ENCODE peak calls at places on chromosomes 3 and 15, in eight cellular contexts. B, S, V, G, X, R, M and N are unnamed samples.

GRCh38 chr3:27360113-27361078 is 8.8 kb downstream of the NEK10 start:
- DNase-seq in M (no peak), V (no peak), S (no peak), X (no peak), G (no peak), B (no peak), R (no peak), N (no peak)

GRCh38 chr3:183710231-183710630 is 12.6 kb downstream of the YEATS2 start:
- DNase-seq in M (no peak), G (no peak), X (no peak), V (no peak), B (no peak), S (no peak), R (no peak), N (no peak)

GRCh38 chr3:4504340-4505261 is 11.5 kb downstream of the ITPR1 start:
- DNase-seq in V (peak; percentile 27), S (no peak), B (peak; percentile 24), X (peak; percentile 15), R (no peak), M (no peak), G (no peak), N (no peak)

GRCh38 chr15:29089731-29090616 is 179.6 kb downstream of the NSMCE3 start:
- DNase-seq in B (peak; percentile 30), R (no peak), M (no peak), S (no peak), X (no peak), V (no peak), G (no peak), N (no peak)

GRCh38 chr3:133869601-133870000 is 26.1 kb downstream of the RAB6B start:
- DNase-seq in G (no peak), M (no peak), X (no peak), S (no peak), B (no peak), R (no peak), V (no peak), N (no peak)

GRCh38 chr3:34683851-34684250 is 885.4 kb downstream of the PDCD6IP start:
- DNase-seq in M (peak; percentile 17), R (peak; percentile 49), V (no peak), X (no peak), G (peak; percentile 47), S (no peak), B (peak; percentile 44), N (peak; percentile 81)

GRCh38 chr3:23324745-23325144 is 121.6 kb downstream of the UBE2E2 start:
- DNase-seq in X (no peak), M (no peak), S (no peak), V (no peak), R (no peak), G (no peak), B (no peak), N (no peak)

GRCh38 chr3:14791343-14791945 is 27.3 kb upstream of the FGD5 start:
- DNase-seq in R (peak; percentile 55), M (no peak), G (peak; percentile 36), S (peak; percentile 42), X (peak; percentile 22), B (peak; percentile 70), V (peak; percentile 77), N (peak; percentile 78)

GRCh38 chr15:70231484-70231883 is 133.8 kb upstream of the TLE3 start:
- DNase-seq in M (no peak), R (no peak), X (no peak), V (no peak), G (no peak), S (no peak), B (no peak), N (no peak)

GRCh38 chr3:151328298-151329036 is 882 bp downstream of the P2RY13 start:
- DNase-seq in S (no peak), V (no peak), R (no peak), M (no peak), G (peak; percentile 10), B (no peak), X (no peak), N (no peak)